ENCODE peak calls at places on chromosomes 7 and 10, in ten cellular contexts. A is naive thymus-derived CD4-positive, alpha-beta T cell; W is hepatocyte; B is Panc1; C is H9; L is cardiac muscle cell; E is psoas muscle; T is osteoblast; Y is gastrocnemius medialis; G is brain microvascular endothelial cell. K is an unnamed sample.

GRCh38 chr10:71220689-71221540 is 8.5 kb downstream of the UNC5B start:
- DNase-seq in Y (no peak), E (no peak), L (no peak), B (no peak), G (no peak), C (no peak), A (no peak), W (no peak), T (no peak), K (no peak)

GRCh38 chr7:99027841-99028240 is 116.1 kb downstream of the SMURF1 start:
- DNase-seq in L (peak), A (no peak), Y (no peak), G (no peak), E (no peak), W (no peak), T (no peak), C (no peak), B (no peak), K (no peak)

GRCh38 chr7:21568762-21569161 is 25.9 kb downstream of the DNAH11 start:
- DNase-seq in C (no peak), L (peak), Y (no peak), B (no peak), W (peak), T (no peak), G (no peak), E (no peak), A (no peak), K (no peak)

GRCh38 chr7:21184956-21185355 is 242.9 kb upstream of the SP4 start:
- DNase-seq in E (no peak), B (no peak), L (no peak), C (no peak), A (no peak), T (no peak), Y (no peak), G (no peak), W (no peak), K (no peak)

GRCh38 chr10:3805227-3805790 is 20.3 kb upstream of the KLF6 start:
- DNase-seq in G (peak), L (no peak), Y (peak), W (no peak), C (no peak), A (peak), T (no peak), E (no peak), B (peak), K (no peak)

GRCh38 chr10:13915710-13916109 is 328.9 kb downstream of the PRPF18 start:
- DNase-seq in B (no peak), E (no peak), L (no peak), Y (no peak), A (no peak), C (no peak), W (no peak), G (no peak), T (no peak), K (peak)

GRCh38 chr7:100476903-100477870 is 1.8 kb downstream of the TSC22D4 start:
- DNase-seq in Y (no peak), A (no peak), C (peak), L (no peak), E (no peak), B (no peak), G (no peak), W (no peak), T (peak), K (no peak)

GRCh38 chr10:96358851-96359540 is at the start of gene OPALIN:
- DNase-seq in B (no peak), G (no peak), W (no peak), L (no peak), A (no peak), C (no peak), T (no peak), E (no peak), Y (no peak), K (no peak)

GRCh38 chr7:148699024-148699771 is 495 bp downstream of the CUL1 start:
- DNase-seq in T (peak), E (peak), G (no peak), B (no peak), L (peak), Y (peak), C (peak), W (peak), A (peak), K (peak)

GRCh38 chr10:12978885-12979284 is 22.6 kb downstream of the CCDC3 start:
- DNase-seq in Y (no peak), G (no peak), E (no peak), W (no peak), A (no peak), C (no peak), T (no peak), L (no peak), B (no peak), K (no peak)

GRCh38 chr7:52163311-52163710 is 846.7 kb upstream of the COBL start:
- DNase-seq in C (no peak), T (no peak), E (no peak), B (no peak), A (no peak), G (no peak), W (no peak), L (no peak), Y (no peak), K (no peak)

GRCh38 chr10:114682532-114682931 is 24.5 kb upstream of the ABLIM1 start:
- DNase-seq in Y (no peak), W (no peak), C (no peak), B (no peak), T (no peak), E (no peak), A (no peak), G (no peak), L (no peak), K (no peak)

GRCh38 chr10:111954364-111954763 is 229.2 kb downstream of the GPAM start:
- DNase-seq in L (no peak), B (no peak), G (no peak), E (no peak), C (no peak), T (no peak), Y (no peak), W (no peak), A (no peak), K (no peak)

GRCh38 chr10:2611603-2612002 is 455.7 kb upstream of the PFKP start:
- DNase-seq in G (no peak), A (no peak), W (no peak), Y (no peak), E (no peak), T (no peak), B (no peak), C (no peak), L (no peak), K (no peak)

GRCh38 chr7:29987083-29987482 is 2.5 kb downstream of the SCRN1 start:
- DNase-seq in A (no peak), Y (no peak), C (no peak), L (no peak), B (peak), G (no peak), T (peak), W (peak), E (no peak), K (no peak)

GRCh38 chr10:30557884-30558283 is 71.7 kb downstream of the LYZL2 start:
- DNase-seq in L (peak), G (peak), Y (no peak), W (peak), T (no peak), B (no peak), A (no peak), C (no peak), E (no peak), K (no peak)

GRCh38 chr7:89238156-89238555 is 442.6 kb upstream of the TEX47 start:
- DNase-seq in T (no peak), W (no peak), Y (no peak), B (no peak), A (no peak), G (no peak), L (no peak), E (no peak), C (no peak), K (no peak)

GRCh38 chr10:132419631-132420468 is 22.9 kb downstream of the PWWP2B start:
- DNase-seq in L (no peak), E (no peak), Y (no peak), W (no peak), G (no peak), C (peak), B (no peak), T (no peak), A (no peak), K (no peak)

GRCh38 chr10:96053985-96054384 is 10.6 kb downstream of the CCNJ start:
- DNase-seq in E (no peak), A (no peak), L (no peak), T (no peak), Y (no peak), C (no peak), B (no peak), W (no peak), G (no peak), K (no peak)

GRCh38 chr7:21256310-21256877 is 171.5 kb upstream of the SP4 start:
- DNase-seq in B (no peak), G (peak), Y (no peak), C (no peak), W (peak), A (peak), E (no peak), T (peak), L (peak), K (no peak)

GRCh38 chr7:105691692-105692564 is 110.6 kb upstream of the EFCAB10 start:
- DNase-seq in E (peak), Y (peak), L (no peak), B (no peak), C (peak), T (peak), W (peak), G (peak), A (peak), K (peak)

GRCh38 chr10:13858709-13859108 is 271.9 kb downstream of the PRPF18 start:
- DNase-seq in A (no peak), Y (no peak), L (no peak), C (no peak), T (peak), E (no peak), G (no peak), W (no peak), B (no peak), K (no peak)

DNA sequence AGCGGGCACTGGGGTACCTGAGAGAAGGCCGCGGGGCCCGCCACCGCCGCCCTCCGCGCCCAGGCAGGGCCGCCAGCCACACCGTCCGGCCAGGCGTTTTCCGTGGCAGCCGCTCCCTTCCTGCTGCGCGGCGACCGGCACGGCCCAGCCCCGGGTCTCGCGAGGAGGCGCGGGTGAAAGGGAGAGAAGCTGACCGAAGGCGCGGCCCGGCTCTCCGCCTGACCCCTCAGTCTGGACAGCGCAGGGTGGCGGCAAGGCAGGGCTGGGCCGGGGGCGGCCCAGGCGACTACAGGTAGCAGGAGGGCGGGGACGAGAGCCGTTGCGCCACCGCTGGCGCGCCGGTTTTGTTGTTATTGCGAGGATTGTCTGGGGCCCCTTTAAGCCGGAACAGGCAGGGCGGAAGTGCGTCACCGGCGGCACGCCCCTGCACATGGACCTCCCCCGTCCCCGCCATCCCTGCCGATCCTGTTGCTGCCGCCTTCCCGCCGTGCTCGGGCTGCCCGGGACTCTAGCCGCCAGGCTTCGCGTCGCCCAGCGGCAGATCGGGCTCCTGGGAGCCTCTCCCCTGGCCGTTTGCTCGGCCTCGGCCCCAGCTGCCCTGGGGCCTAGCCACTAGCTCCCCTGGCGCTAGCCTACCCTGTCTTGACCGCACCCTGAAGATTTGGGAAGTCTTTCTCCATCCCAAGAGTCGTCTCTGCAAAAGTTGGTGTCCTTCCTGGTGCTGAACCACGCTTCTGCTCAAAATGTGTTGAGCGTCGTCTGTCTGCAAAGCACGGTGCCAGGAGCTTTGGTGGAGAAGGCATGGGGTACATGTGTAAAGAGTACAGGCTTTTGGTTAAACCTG is at the start of gene HERPUD2:
- DNase-seq in W (peak), C (peak), L (peak), B (peak), Y (peak), G (peak), T (peak), A (peak), E (peak), K (peak)
- H3K27ac ChIP-seq in W (peak), C (no peak), L (peak), B (peak), Y (peak), G (peak), T (peak), A (peak), E (peak), K (peak)

GRCh38 chr10:104307576-104308438 is 30.5 kb downstream of the ITPRIP start:
- DNase-seq in C (no peak), Y (no peak), A (no peak), B (no peak), W (no peak), L (no peak), G (peak), E (no peak), T (no peak), K (no peak)

GRCh38 chr10:104308439-104308903 is 29.8 kb downstream of the ITPRIP start:
- DNase-seq in L (no peak), E (no peak), C (no peak), Y (no peak), W (no peak), B (no peak), G (no peak), T (no peak), A (peak), K (no peak)

GRCh38 chr10:104311184-104311720 is 27.0 kb downstream of the ITPRIP start:
- DNase-seq in Y (no peak), C (no peak), G (no peak), A (no peak), T (no peak), L (no peak), W (no peak), B (no peak), E (no peak), K (no peak)

GRCh38 chr10:104306897-104307296 is 31.4 kb downstream of the ITPRIP start:
- DNase-seq in L (no peak), Y (no peak), W (no peak), G (peak), B (no peak), C (no peak), T (no peak), E (no peak), A (no peak), K (no peak)

GRCh38 chr10:104309980-104310978 is 28.0 kb downstream of the ITPRIP start:
- DNase-seq in T (peak), A (no peak), Y (peak), W (no peak), C (no peak), E (peak), G (peak), L (no peak), B (no peak), K (peak)
- H3K27ac ChIP-seq in T (peak), A (no peak), Y (peak), W (no peak), C (no peak), E (peak), G (peak), L (peak), B (peak), K (peak)

DNA sequence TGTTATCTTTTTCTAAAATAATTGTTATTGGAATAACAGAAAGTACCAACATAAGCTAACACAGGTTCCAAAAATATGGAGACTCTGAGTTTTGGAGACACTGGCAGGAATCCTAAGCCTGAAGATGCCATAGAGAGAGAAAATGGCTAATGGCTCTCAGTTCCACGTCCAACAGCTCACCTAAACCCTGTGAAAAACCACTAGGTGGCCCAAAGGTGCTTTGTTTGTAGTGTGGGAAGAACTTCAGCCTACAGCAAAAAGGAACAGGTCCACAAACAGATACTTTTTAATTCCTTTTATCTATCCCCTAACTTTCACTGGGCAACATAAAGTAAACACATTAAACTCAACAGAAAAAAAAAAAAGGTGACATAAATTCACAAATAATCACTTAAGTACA is 272.3 kb downstream of the SEMA3D start:
- DNase-seq in G (no peak), A (no peak), E (no peak), L (peak), Y (no peak), W (no peak), C (no peak), T (no peak), B (no peak), K (no peak)
- H3K27ac ChIP-seq in G (no peak), A (no peak), E (no peak), L (no peak), Y (no peak), W (no peak), C (no peak), T (no peak), B (no peak), K (no peak)

GRCh38 chr10:124185074-124185473 is 91.7 kb upstream of the CHST15 start:
- DNase-seq in E (no peak), A (no peak), T (peak), G (no peak), Y (no peak), C (no peak), L (peak), B (no peak), W (no peak), K (no peak)
- H3K27ac ChIP-seq in E (no peak), A (no peak), T (no peak), G (no peak), Y (no peak), C (no peak), L (no peak), B (no peak), W (no peak), K (no peak)

K was measured in tibial nerve.